ENCODE peak calls at places on chromosome 12, in nine cellular contexts. A is H9; L is astrocyte; D is fibroblast of lung; T is lower lobe of right lung; Z is tibial artery; Y is CD8-positive, alpha-beta memory T cell; K is CD8-positive, alpha-beta T cell; V is esophagus squamous epithelium. G is an unnamed sample.
A peak's percentile ranks its signal among the peaks of the same experiment; 100 is the strongest.

GRCh38 chr12:52239767-52240166 is 6.7 kb downstream of the KRT7 start:
- DNase-seq in A (no peak), L (no peak), D (no peak), T (no peak), Z (peak; percentile 32), Y (no peak), K (no peak), V (no peak), G (no peak)

GRCh38 chr12:108305520-108305919 is 33.6 kb downstream of the CMKLR1 start:
- DNase-seq in A (no peak), L (peak; percentile 84), D (peak; percentile 88), T (peak; percentile 83), Z (peak; percentile 97), Y (no peak), K (no peak), V (no peak), G (no peak)

GRCh38 chr12:40946612-40947194 is 241.4 kb upstream of the PDZRN4 start:
- DNase-seq in A (no peak), L (peak; percentile 26), D (peak; percentile 27), T (no peak), Z (no peak), Y (no peak), K (no peak), V (no peak), G (no peak)

GRCh38 chr12:59407799-59408198 is 188.0 kb upstream of the SLC16A7 start:
- DNase-seq in A (no peak), L (no peak), D (no peak), T (no peak), Z (no peak), Y (no peak), K (no peak), V (no peak), G (no peak)

GRCh38 chr12:64004639-64005038 is 160.1 kb downstream of the SRGAP1 start:
- DNase-seq in A (no peak), L (peak; percentile 27), D (peak; percentile 55), T (no peak), Z (no peak), Y (no peak), K (no peak), V (no peak), G (no peak)

GRCh38 chr12:100738086-100738485 is 56.5 kb upstream of the ANO4 start:
- DNase-seq in A (no peak), L (no peak), D (no peak), T (no peak), Z (no peak), Y (no peak), K (no peak), V (no peak), G (no peak)

GRCh38 chr12:115230576-115230975 is 546.6 kb upstream of the TBX3 start:
- DNase-seq in A (no peak), L (no peak), D (no peak), T (no peak), Z (no peak), Y (no peak), K (no peak), V (no peak), G (no peak)

GRCh38 chr12:108745641-108746040 is 14.3 kb upstream of the CORO1C start:
- DNase-seq in A (peak; percentile 24), L (no peak), D (no peak), T (no peak), Z (no peak), Y (no peak), K (no peak), V (no peak), G (no peak)

GRCh38 chr12:70648831-70649230 is 11.6 kb upstream of the PTPRB start:
- DNase-seq in A (no peak), L (peak; percentile 90), D (peak; percentile 91), T (no peak), Z (no peak), Y (no peak), K (no peak), V (no peak), G (no peak)

GRCh38 chr12:108967869-108968540 is 52.9 kb downstream of the SVOP start:
- DNase-seq in A (no peak), L (no peak), D (no peak), T (no peak), Z (no peak), Y (no peak), K (no peak), V (no peak), G (no peak)

GRCh38 chr12:98002887-98003493 is 512.4 kb upstream of the TMPO start:
- DNase-seq in A (peak; percentile 73), L (peak; percentile 1), D (peak; percentile 16), T (no peak), Z (peak; percentile 62), Y (no peak), K (no peak), V (no peak), G (no peak)

GRCh38 chr12:59444932-59445331 is 150.9 kb upstream of the SLC16A7 start:
- DNase-seq in A (no peak), L (no peak), D (peak; percentile 14), T (no peak), Z (no peak), Y (peak; percentile 27), K (peak; percentile 28), V (no peak), G (no peak)

GRCh38 chr12:95402096-95402495 is 71.9 kb upstream of the METAP2 start:
- DNase-seq in A (peak; percentile 52), L (no peak), D (no peak), T (no peak), Z (no peak), Y (no peak), K (no peak), V (no peak), G (no peak)

GRCh38 chr12:118377891-118378470 is 1.6 kb downstream of the SUDS3 start:
- DNase-seq in A (peak; percentile 47), L (peak; percentile 26), D (peak; percentile 34), T (peak; percentile 65), Z (peak; percentile 74), Y (peak; percentile 73), K (peak; percentile 64), V (no peak), G (no peak)

GRCh38 chr12:123163227-123163626 is 12.3 kb upstream of the PITPNM2 start:
- DNase-seq in A (no peak), L (no peak), D (no peak), T (no peak), Z (no peak), Y (no peak), K (no peak), V (no peak), G (no peak)

GRCh38 chr12:56878010-56878339 is 56.2 kb downstream of the SDR9C7 start:
- DNase-seq in A (no peak), L (no peak), D (peak; percentile 6), T (no peak), Z (no peak), Y (no peak), K (no peak), V (no peak), G (no peak)
- H3K4me1 ChIP-seq in A (no peaks in the 10 kb centered on the region), L (no peaks in the 10 kb centered on the region), D (no peaks in the 10 kb centered on the region), T (peaks cover 15% of the 10 kb centered on the region), Z (no peaks in the 10 kb centered on the region), Y (no peaks in the 10 kb centered on the region), K (no peaks in the 10 kb centered on the region), V (no peaks in the 10 kb centered on the region), G (peaks cover 4% of the 10 kb centered on the region)

GRCh38 chr12:38385492-38385864 is 68.9 kb downstream of the ALG10B start:
- DNase-seq in A (no peak), L (no peak), D (no peak), T (no peak), Z (no peak), Y (no peak), K (no peak), V (no peak), G (no peak)

GRCh38 chr12:38389581-38389980 is 73.0 kb downstream of the ALG10B start:
- DNase-seq in A (no peak), L (no peak), D (no peak), T (no peak), Z (no peak), Y (no peak), K (no peak), V (no peak), G (no peak)

GRCh38 chr12:38386238-38386985 is 69.8 kb downstream of the ALG10B start:
- DNase-seq in A (no peak), L (no peak), D (no peak), T (no peak), Z (no peak), Y (no peak), K (no peak), V (no peak), G (no peak)

GRCh38 chr12:38392584-38393144 is 76.1 kb downstream of the ALG10B start:
- DNase-seq in A (no peak), L (no peak), D (no peak), T (no peak), Z (no peak), Y (no peak), K (no peak), V (no peak), G (no peak)

GRCh38 chr12:38390968-38391367 is 74.4 kb downstream of the ALG10B start:
- DNase-seq in A (no peak), L (no peak), D (no peak), T (no peak), Z (no peak), Y (no peak), K (no peak), V (no peak), G (no peak)
- H3K27ac ChIP-seq in A (no peak overlapping the region), L (no peak overlapping the region), D (no peak overlapping the region), T (no peak overlapping the region), Z (no peak overlapping the region), Y (no peak overlapping the region), K (no peak overlapping the region), V (peak overlapping the region; percentile 9), G (no peak overlapping the region)

GRCh38 chr12:89349814-89350213 is 2.5 kb downstream of the DUSP6 start:
- DNase-seq in A (peak; percentile 87), L (peak; percentile 76), D (peak; percentile 85), T (no peak), Z (no peak), Y (no peak), K (no peak), V (no peak), G (no peak)
- H3K27me3 ChIP-seq in A (no peaks in the 10 kb centered on the region), L (no peaks in the 10 kb centered on the region), D (no peaks in the 10 kb centered on the region), T (no peaks in the 10 kb centered on the region), Z (no peaks in the 10 kb centered on the region), Y (no peaks in the 10 kb centered on the region), K (no peaks in the 10 kb centered on the region), V (no peaks in the 10 kb centered on the region), G (no peaks in the 10 kb centered on the region)

GRCh38 chr12:3154006-3154405 is 76.8 kb downstream of the TSPAN9 start:
- DNase-seq in A (no peak), L (no peak), D (no peak), T (no peak), Z (no peak), Y (no peak), K (no peak), V (no peak), G (no peak)
- H3K4me1 ChIP-seq in A (peaks cover 9% of the 10 kb centered on the region), L (peaks cover 27% of the 10 kb centered on the region), D (peaks cover 8% of the 10 kb centered on the region), T (peaks cover 57% of the 10 kb centered on the region), Z (no peaks in the 10 kb centered on the region), Y (no peaks in the 10 kb centered on the region), K (peaks cover 4% of the 10 kb centered on the region), V (peaks cover 6% of the 10 kb centered on the region), G (peaks cover 43% of the 10 kb centered on the region)

DNA sequence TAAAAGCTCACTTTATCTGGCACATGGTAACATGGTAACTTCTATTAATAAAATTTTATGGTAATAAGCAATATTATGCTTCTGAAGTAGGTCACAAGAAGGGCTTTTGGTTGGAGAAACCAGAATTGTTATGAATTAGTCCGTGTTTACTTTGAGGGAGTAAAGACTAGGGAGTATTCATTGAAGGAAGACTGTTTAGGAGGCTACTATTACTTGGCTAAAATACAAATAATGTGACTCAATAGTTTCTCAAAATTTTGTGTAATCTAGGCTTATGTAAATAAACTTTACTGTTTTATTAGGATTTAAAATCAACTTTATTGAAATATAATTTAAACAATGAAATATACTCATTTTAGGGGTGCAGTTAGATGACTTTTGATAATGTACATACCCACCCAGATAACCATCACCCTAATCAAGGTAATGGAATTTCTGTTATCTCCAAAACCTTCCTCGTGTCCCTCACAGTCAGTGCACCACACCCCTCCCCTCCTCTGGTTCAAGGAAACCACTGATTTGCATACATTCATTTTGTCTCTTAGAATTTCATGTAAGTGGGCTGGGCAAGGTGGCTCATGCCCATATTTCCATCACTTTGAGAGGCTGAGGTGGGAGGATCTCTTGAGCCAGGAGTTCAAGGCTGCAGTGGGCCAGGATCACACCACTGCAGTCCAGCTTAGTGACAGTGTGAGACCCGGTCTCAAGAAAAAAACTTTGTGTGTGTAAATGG is 15.6 kb downstream of the ADIPOR2 start:
- DNase-seq in A (no peak), L (no peak), D (peak; percentile 16), T (no peak), Z (no peak), Y (no peak), K (no peak), V (no peak), G (no peak)
- H3K27ac ChIP-seq in A (no peak overlapping the region), L (no peak overlapping the region), D (peak overlapping the region; percentile 8), T (no peak overlapping the region), Z (no peak overlapping the region), Y (no peak overlapping the region), K (no peak overlapping the region), V (peak overlapping the region; percentile 11), G (no peak overlapping the region)

G was measured in upper lobe of left lung.